ENCODE peak calls at places on chromosomes 2 and 18, in eight cellular contexts. X is ovary, F is BJ, L is SK-N-SH, I is AG09309, Q is AG04450, Y is colonic mucosa, M is foreskin fibroblast. B is an unnamed sample.

GRCh38 chr2:223697316-223697875 is 95.2 kb upstream of the SCG2 start:
- DNase-seq in X (no peak), F (no peak), L (no peak), I (no peak), Q (no peak), Y (no peak), M (no peak), B (no peak)

GRCh38 chr2:53826587-53827397 is 33.0 kb downstream of the GPR75 start:
- DNase-seq in X (no peak), F (no peak), L (no peak), I (no peak), Q (no peak), Y (no peak), M (peak), B (no peak)

GRCh38 chr2:15970701-15971100 is 30.4 kb downstream of the MYCN start:
- DNase-seq in X (no peak), F (no peak), L (no peak), I (no peak), Q (no peak), Y (no peak), M (no peak), B (no peak)

GRCh38 chr2:104870249-104870816 is 16.4 kb downstream of the POU3F3 start:
- DNase-seq in X (no peak), F (no peak), L (no peak), I (no peak), Q (no peak), Y (no peak), M (no peak), B (no peak)

GRCh38 chr2:173272895-173273294 is 81.8 kb upstream of the CDCA7 start:
- DNase-seq in X (no peak), F (no peak), L (no peak), I (no peak), Q (no peak), Y (no peak), M (no peak), B (no peak)

GRCh38 chr18:44938396-44939036 is 257.8 kb downstream of the SETBP1 start:
- DNase-seq in X (no peak), F (no peak), L (peak), I (no peak), Q (no peak), Y (peak), M (no peak), B (peak)

GRCh38 chr2:73243884-73244570 is 9.9 kb downstream of the CCT7 start:
- DNase-seq in X (no peak), F (peak), L (peak), I (peak), Q (no peak), Y (no peak), M (peak), B (no peak)

GRCh38 chr2:96407041-96407918 is 71.7 kb downstream of the NCAPH start:
- DNase-seq in X (peak), F (peak), L (peak), I (peak), Q (peak), Y (peak), M (peak), B (peak)

GRCh38 chr18:9321017-9321452 is 13.5 kb upstream of the TWSG1 start:
- DNase-seq in X (no peak), F (no peak), L (no peak), I (peak), Q (peak), Y (no peak), M (peak), B (no peak)

GRCh38 chr18:35386600-35387366 is 9.6 kb upstream of the ZNF396 start:
- DNase-seq in X (peak), F (no peak), L (peak), I (peak), Q (peak), Y (peak), M (peak), B (peak)

GRCh38 chr2:201643216-201643651 is at the start of gene TMEM237:
- DNase-seq in X (no peak), F (no peak), L (peak), I (no peak), Q (no peak), Y (no peak), M (no peak), B (peak)

GRCh38 chr2:23532311-23533013 is 147.5 kb downstream of the KLHL29 start:
- DNase-seq in X (peak), F (no peak), L (no peak), I (no peak), Q (no peak), Y (no peak), M (no peak), B (no peak)

GRCh38 chr2:66840321-66841014 is 405.5 kb downstream of the MEIS1 start:
- DNase-seq in X (no peak), F (peak), L (no peak), I (peak), Q (peak), Y (no peak), M (peak), B (no peak)

GRCh38 chr2:133495226-133495625 is 73.0 kb downstream of the NCKAP5 start:
- DNase-seq in X (no peak), F (no peak), L (no peak), I (no peak), Q (no peak), Y (no peak), M (no peak), B (no peak)

GRCh38 chr2:103656558-103656957 is 894.7 kb downstream of the TMEM182 start:
- DNase-seq in X (no peak), F (no peak), L (no peak), I (no peak), Q (no peak), Y (no peak), M (no peak), B (no peak)

GRCh38 chr18:34976084-34976483 is 65.1 kb upstream of the MAPRE2 start:
- DNase-seq in X (no peak), F (no peak), L (no peak), I (no peak), Q (no peak), Y (peak), M (no peak), B (no peak)

GRCh38 chr2:195535911-195536522 is 121.0 kb upstream of the SLC39A10 start:
- DNase-seq in X (no peak), F (no peak), L (no peak), I (no peak), Q (no peak), Y (peak), M (no peak), B (no peak)

GRCh38 chr2:47218066-47218581 is 63.0 kb upstream of the STPG4 start:
- DNase-seq in X (no peak), F (no peak), L (no peak), I (no peak), Q (no peak), Y (peak), M (no peak), B (peak)

GRCh38 chr2:64019083-64019974 is at the start of gene VPS54:
- DNase-seq in X (peak), F (no peak), L (peak), I (no peak), Q (no peak), Y (peak), M (peak), B (peak)

GRCh38 chr18:59779979-59780378 is 82.8 kb upstream of the CCBE1 start:
- DNase-seq in X (no peak), F (no peak), L (no peak), I (peak), Q (no peak), Y (no peak), M (peak), B (no peak)

GRCh38 chr2:48120759-48121242 is 214.5 kb upstream of the FBXO11 start:
- DNase-seq in X (no peak), F (no peak), L (no peak), I (no peak), Q (no peak), Y (no peak), M (peak), B (no peak)

GRCh38 chr2:70305531-70305930 is 3.7 kb upstream of the FAM136A start:
- DNase-seq in X (no peak), F (no peak), L (no peak), I (no peak), Q (no peak), Y (no peak), M (no peak), B (no peak)

GRCh38 chr18:48955528-48956261 is 4.9 kb upstream of the SMAD7 start:
- DNase-seq in X (no peak), F (peak), L (no peak), I (no peak), Q (no peak), Y (no peak), M (peak), B (peak)

GRCh38 chr2:150981826-150982225 is 279.8 kb downstream of the RBM43 start:
- DNase-seq in X (no peak), F (no peak), L (no peak), I (no peak), Q (peak), Y (no peak), M (no peak), B (no peak)

GRCh38 chr2:48483506-48483905 is 46.4 kb upstream of the STON1 start:
- DNase-seq in X (no peak), F (no peak), L (no peak), I (no peak), Q (peak), Y (no peak), M (peak), B (no peak)

GRCh38 chr18:70450658-70451253 is 161.9 kb downstream of the SOCS6 start:
- DNase-seq in X (no peak), F (no peak), L (peak), I (no peak), Q (no peak), Y (no peak), M (peak), B (no peak)

GRCh38 chr2:13128139-13128538 is 411.4 kb downstream of the TRIB2 start:
- DNase-seq in X (no peak), F (no peak), L (no peak), I (no peak), Q (no peak), Y (no peak), M (no peak), B (no peak)

GRCh38 chr2:23381084-23381483 is 3.9 kb upstream of the KLHL29 start:
- DNase-seq in X (no peak), F (no peak), L (no peak), I (no peak), Q (no peak), Y (no peak), M (peak), B (peak)

GRCh38 chr2:160328748-160329147 is 128.7 kb upstream of the ITGB6 start:
- DNase-seq in X (no peak), F (no peak), L (no peak), I (no peak), Q (no peak), Y (no peak), M (no peak), B (no peak)

GRCh38 chr2:234710066-234710465 is 213.2 kb upstream of the ARL4C start:
- DNase-seq in X (no peak), F (no peak), L (no peak), I (no peak), Q (no peak), Y (no peak), M (no peak), B (no peak)

GRCh38 chr2:234708717-234709116 is 211.8 kb upstream of the ARL4C start:
- DNase-seq in X (no peak), F (no peak), L (no peak), I (no peak), Q (no peak), Y (no peak), M (no peak), B (no peak)

GRCh38 chr2:234712421-234712935 is 215.6 kb upstream of the ARL4C start:
- DNase-seq in X (no peak), F (no peak), L (no peak), I (no peak), Q (no peak), Y (no peak), M (peak), B (no peak)

GRCh38 chr2:234711308-234711707 is 214.4 kb upstream of the ARL4C start:
- DNase-seq in X (no peak), F (no peak), L (no peak), I (no peak), Q (no peak), Y (no peak), M (no peak), B (no peak)

GRCh38 chr2:234710587-234710986 is 213.7 kb upstream of the ARL4C start:
- DNase-seq in X (no peak), F (no peak), L (no peak), I (no peak), Q (no peak), Y (no peak), M (no peak), B (no peak)
- TF ChIP-seq CTCF in X (no peak), F (no peak), L (no peak), I (no peak), Q (no peak), Y (no peak), M (no peak), B (no peak)

DNA sequence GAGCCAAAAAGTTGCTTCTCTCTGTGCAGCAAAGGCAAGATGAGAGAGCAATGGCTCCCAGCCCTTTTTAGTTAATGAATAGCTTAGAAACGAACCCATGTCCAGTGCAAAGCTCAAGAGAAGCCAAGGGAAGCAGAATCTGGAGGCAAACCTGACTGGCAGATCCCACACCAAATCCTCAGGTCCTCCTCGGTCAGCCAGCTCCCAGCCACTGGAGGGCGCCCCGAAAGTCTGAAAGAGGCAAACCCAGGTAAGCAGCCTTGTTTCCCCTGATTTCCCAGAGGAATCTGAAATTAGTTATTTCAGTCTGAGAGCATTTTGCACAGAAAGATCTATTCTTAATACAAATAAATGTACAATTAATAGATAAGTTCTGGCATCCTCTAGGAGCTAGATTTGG is 71.3 kb upstream of the PID1 start:
- DNase-seq in X (peak), F (no peak), L (peak), I (no peak), Q (no peak), Y (peak), M (no peak), B (peak)
- TF ChIP-seq CTCF in X (no peak), F (peak), L (peak), I (peak), Q (peak), Y (peak), M (peak), B (peak)

GRCh38 chr2:199433204-199433832 is 24.4 kb downstream of the SATB2 start:
- DNase-seq in X (no peak), F (no peak), L (no peak), I (no peak), Q (no peak), Y (no peak), M (no peak), B (no peak)
- TF ChIP-seq CTCF in X (no peak), F (no peak), L (no peak), I (no peak), Q (no peak), Y (no peak), M (no peak), B (no peak)

GRCh38 chr2:38590053-38590452 is 12.7 kb downstream of the HNRNPLL start:
- DNase-seq in X (no peak), F (no peak), L (no peak), I (no peak), Q (no peak), Y (no peak), M (no peak), B (no peak)
- TF ChIP-seq CTCF in X (no peak), F (peak), L (peak), I (peak), Q (peak), Y (no peak), M (peak), B (no peak)

GRCh38 chr2:127196998-127197397 is 23.1 kb downstream of the CYP27C1 start:
- DNase-seq in X (no peak), F (no peak), L (no peak), I (no peak), Q (no peak), Y (no peak), M (no peak), B (no peak)
- TF ChIP-seq CTCF in X (no peak), F (peak), L (peak), I (peak), Q (peak), Y (peak), M (peak), B (peak)

GRCh38 chr2:127321306-127321705 is 27.4 kb upstream of the ERCC3 start:
- DNase-seq in X (no peak), F (peak), L (no peak), I (no peak), Q (peak), Y (no peak), M (no peak), B (no peak)

GRCh38 chr2:127320586-127321275 is 26.8 kb upstream of the ERCC3 start:
- DNase-seq in X (no peak), F (no peak), L (no peak), I (no peak), Q (peak), Y (no peak), M (no peak), B (no peak)

GRCh38 chr2:127320067-127320466 is 26.1 kb upstream of the ERCC3 start:
- DNase-seq in X (no peak), F (no peak), L (no peak), I (no peak), Q (no peak), Y (no peak), M (no peak), B (no peak)

GRCh38 chr2:127326289-127326945 is 32.5 kb upstream of the ERCC3 start:
- DNase-seq in X (no peak), F (no peak), L (no peak), I (no peak), Q (no peak), Y (no peak), M (no peak), B (no peak)

GRCh38 chr2:127324635-127325034 is 30.7 kb upstream of the ERCC3 start:
- DNase-seq in X (no peak), F (no peak), L (peak), I (peak), Q (peak), Y (no peak), M (peak), B (peak)
- TF ChIP-seq CTCF in X (no peak), F (peak), L (peak), I (peak), Q (peak), Y (peak), M (peak), B (peak)

GRCh38 chr2:118223487-118224136 is 135.3 kb downstream of the INSIG2 start:
- DNase-seq in X (no peak), F (no peak), L (no peak), I (no peak), Q (no peak), Y (no peak), M (no peak), B (no peak)

GRCh38 chr2:118224144-118224887 is 136.0 kb downstream of the INSIG2 start:
- DNase-seq in X (no peak), F (no peak), L (peak), I (no peak), Q (no peak), Y (peak), M (no peak), B (no peak)

GRCh38 chr2:118224888-118225264 is 136.6 kb downstream of the INSIG2 start:
- DNase-seq in X (no peak), F (no peak), L (peak), I (no peak), Q (no peak), Y (no peak), M (no peak), B (no peak)

GRCh38 chr2:118222643-118223486 is 134.6 kb downstream of the INSIG2 start:
- DNase-seq in X (no peak), F (no peak), L (no peak), I (no peak), Q (no peak), Y (no peak), M (no peak), B (no peak)

GRCh38 chr2:118221952-118222594 is 133.8 kb downstream of the INSIG2 start:
- DNase-seq in X (no peak), F (peak), L (peak), I (peak), Q (peak), Y (peak), M (peak), B (peak)
- TF ChIP-seq CTCF in X (peak), F (peak), L (peak), I (peak), Q (peak), Y (peak), M (peak), B (peak)

DNA sequence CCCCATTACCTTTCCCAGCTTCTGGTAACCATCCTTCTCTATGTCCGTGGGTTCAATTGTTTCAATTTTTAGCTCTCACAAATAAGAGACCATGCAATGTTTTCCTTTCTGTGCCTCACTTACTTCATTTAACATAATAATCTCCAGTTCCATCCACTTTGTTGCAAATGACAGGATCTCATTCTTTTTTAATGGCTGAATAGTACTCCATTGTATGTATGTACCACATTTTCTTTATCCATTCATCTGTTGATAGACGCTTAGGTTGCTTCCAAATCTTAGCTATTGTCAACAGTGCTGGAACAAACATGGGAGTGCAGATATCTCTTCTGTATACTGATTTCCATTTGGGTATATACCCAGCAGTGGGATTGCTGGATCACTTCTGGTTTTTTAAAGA is 1.8 kb downstream of the CABYR start:
- DNase-seq in X (no peak), F (no peak), L (no peak), I (no peak), Q (no peak), Y (no peak), M (no peak), B (no peak)
- TF ChIP-seq CTCF in X (no peak), F (no peak), L (no peak), I (no peak), Q (no peak), Y (no peak), M (no peak), B (no peak)

DNA sequence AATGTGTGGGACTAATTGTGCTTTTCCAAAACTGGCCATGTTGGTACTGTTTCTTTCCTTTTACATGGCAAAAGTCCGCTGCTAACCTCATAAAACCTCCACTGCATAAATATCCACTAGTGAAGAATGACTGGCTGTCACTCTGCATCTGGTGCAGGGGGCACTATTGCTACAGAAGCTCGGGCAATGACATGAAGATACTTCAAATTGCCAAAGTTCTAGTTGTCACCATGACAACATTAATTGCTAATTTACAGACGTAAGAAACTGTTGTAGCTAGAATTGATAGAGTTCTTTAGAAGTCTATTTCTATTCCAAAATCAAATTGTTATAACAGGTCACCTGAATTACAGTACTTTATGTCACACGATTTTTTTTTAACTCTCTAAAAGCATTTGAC is 861 bp downstream of the CFAP210 start:
- DNase-seq in X (no peak), F (no peak), L (peak), I (no peak), Q (no peak), Y (no peak), M (no peak), B (peak)
- TF ChIP-seq CTCF in X (no peak), F (no peak), L (peak), I (no peak), Q (no peak), Y (no peak), M (no peak), B (peak)

DNA sequence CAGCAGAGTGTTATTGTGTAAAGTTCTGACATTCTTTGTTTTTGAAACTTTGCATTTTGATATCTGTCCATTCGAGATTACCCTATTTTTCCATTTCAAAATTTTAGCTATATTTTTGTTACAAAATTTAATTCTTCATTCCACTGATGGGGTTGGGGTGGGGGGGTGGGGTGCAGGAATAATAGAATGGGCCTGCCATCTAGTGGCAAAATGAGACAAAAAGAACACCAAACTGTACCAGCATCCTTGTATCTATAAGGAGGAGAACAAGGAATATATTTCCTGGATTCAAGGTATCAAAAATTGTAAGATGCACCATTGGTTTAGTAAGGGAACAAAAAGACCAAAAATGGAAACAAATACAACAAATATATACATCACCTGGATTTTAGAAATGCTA is 27.9 kb upstream of the TTR start:
- DNase-seq in X (no peak), F (no peak), L (peak), I (no peak), Q (no peak), Y (no peak), M (no peak), B (no peak)
- TF ChIP-seq CTCF in X (no peak), F (no peak), L (no peak), I (no peak), Q (no peak), Y (no peak), M (no peak), B (peak)